ENCODE peak calls at places on chromosomes 4 and X, in four cellular contexts. H is mesenchymal stem cell; F is naive thymus-derived CD8-positive, alpha-beta T cell; U is kidney. P is an unnamed sample.

GRCh38 chr4:83358410-83358809 is 23.8 kb upstream of the HPSE start:
- DNase-seq in H (peak; percentile 78), F (no peak), U (no peak), P (peak; percentile 46)

GRCh38 chr4:72394264-72394663 is 174.8 kb downstream of the ADAMTS3 start:
- DNase-seq in F (no peak), H (peak; percentile 49), U (no peak), P (no peak)

GRCh38 chrX:109274806-109275205 is 207.1 kb downstream of the GUCY2F start:
- DNase-seq in H (no peak), F (no peak), U (no peak), P (no peak)

GRCh38 chrX:38804481-38805293 is 3.4 kb downstream of the MID1IP1 start:
- DNase-seq in U (peak; percentile 80), F (peak; percentile 12), H (peak; percentile 34), P (peak; percentile 33)

GRCh38 chr4:38670939-38671593 is 7.1 kb downstream of the KLF3 start:
- DNase-seq in F (no peak), H (no peak), U (no peak), P (peak; percentile 65)

GRCh38 chr4:93764647-93765246 is 63.8 kb upstream of the ATOH1 start:
- DNase-seq in F (no peak), U (no peak), H (peak; percentile 48), P (peak; percentile 59)

GRCh38 chrX:79259073-79259689 is 108.0 kb downstream of the ITM2A start:
- DNase-seq in F (peak; percentile 5), H (no peak), U (no peak), P (no peak)

GRCh38 chr4:86816463-86817107 is 32.6 kb downstream of the SLC10A6 start:
- DNase-seq in U (no peak), F (no peak), H (no peak), P (no peak)

GRCh38 chrX:152892999-152893605 is 4.8 kb upstream of the ZNF185 start:
- DNase-seq in U (peak; percentile 58), F (no peak), H (no peak), P (no peak)

GRCh38 chrX:18899796-18900380 is 84.0 kb downstream of the PHKA2 start:
- DNase-seq in H (peak; percentile 25), U (no peak), F (no peak), P (peak; percentile 20)

GRCh38 chr4:74428278-74428677 is 16.7 kb upstream of the AREG start:
- DNase-seq in H (no peak), F (no peak), U (no peak), P (no peak)

GRCh38 chr4:183257808-183258207 is 62.3 kb downstream of the CLDN22 start:
- DNase-seq in H (no peak), F (no peak), U (no peak), P (no peak)

GRCh38 chrX:9231491-9231890 is 197.6 kb upstream of the FAM9B start:
- DNase-seq in H (peak; percentile 65), U (no peak), F (no peak), P (no peak)